ENCODE peak calls at places on chromosome 15, in eight cellular contexts. R, C, W, V, N, S, L and Q are unnamed samples.

GRCh38 chr15:63321462-63321861 is 44.1 kb downstream of the APH1B start:
- DNase-seq in V (no peak), R (no peak), N (no peak), S (no peak), C (no peak), W (no peak), L (no peak), Q (no peak)

GRCh38 chr15:48112242-48112641 is 8.5 kb upstream of the SLC24A5 start:
- DNase-seq in S (no peak), N (peak; percentile 0), V (no peak), L (no peak), C (peak; percentile 49), R (peak; percentile 5), W (no peak), Q (peak; percentile 40)

GRCh38 chr15:70047386-70048195 is 50.1 kb downstream of the TLE3 start:
- DNase-seq in L (no peak), S (no peak), V (peak; percentile 76), N (no peak), R (peak; percentile 3), W (no peak), C (no peak), Q (no peak)

GRCh38 chr15:38888701-38889154 is 324.1 kb upstream of the RASGRP1 start:
- DNase-seq in L (no peak), V (no peak), C (no peak), R (no peak), S (no peak), N (no peak), W (no peak), Q (peak; percentile 28)

GRCh38 chr15:101542306-101543025 is 53.0 kb upstream of the PCSK6 start:
- DNase-seq in V (peak; percentile 62), S (no peak), R (peak; percentile 20), L (peak; percentile 15), N (no peak), C (no peak), W (peak; percentile 50), Q (no peak)

GRCh38 chr15:26038693-26039092 is 175.6 kb upstream of the ATP10A start:
- DNase-seq in L (no peak), V (no peak), C (no peak), W (no peak), N (no peak), S (no peak), R (no peak), Q (no peak)

GRCh38 chr15:79157631-79158592 is 67.3 kb upstream of the RASGRF1 start:
- DNase-seq in W (no peak), S (no peak), V (no peak), R (no peak), C (no peak), L (no peak), N (no peak), Q (no peak)

GRCh38 chr15:44207643-44208042 is 12.6 kb upstream of the FRMD5 start:
- DNase-seq in W (no peak), V (no peak), C (peak; percentile 91), N (no peak), L (no peak), R (no peak), S (no peak), Q (no peak)

GRCh38 chr15:77067691-77068367 is 3.1 kb downstream of the TSPAN3 start:
- DNase-seq in V (no peak), N (no peak), S (no peak), W (no peak), L (no peak), R (no peak), C (peak; percentile 32), Q (no peak)

GRCh38 chr15:73982251-73982962 is 9.7 kb downstream of the STOML1 start:
- DNase-seq in S (no peak), C (peak; percentile 53), L (peak; percentile 72), N (no peak), R (peak; percentile 95), V (peak; percentile 93), W (peak; percentile 87), Q (peak; percentile 60)

GRCh38 chr15:63933522-63933921 is 99.8 kb upstream of the HERC1 start:
- DNase-seq in S (no peak), L (no peak), N (peak; percentile 8), W (no peak), C (no peak), V (no peak), R (no peak), Q (no peak)

GRCh38 chr15:94421711-94422110 is 190.3 kb downstream of the MCTP2 start:
- DNase-seq in R (no peak), S (no peak), W (no peak), N (no peak), V (no peak), C (no peak), L (no peak), Q (no peak)

GRCh38 chr15:25244731-25245585 is 193.9 kb downstream of the UBE3A start:
- DNase-seq in C (no peak), S (no peak), N (no peak), L (no peak), V (no peak), W (peak; percentile 5), R (peak; percentile 0), Q (peak; percentile 4)

DNA sequence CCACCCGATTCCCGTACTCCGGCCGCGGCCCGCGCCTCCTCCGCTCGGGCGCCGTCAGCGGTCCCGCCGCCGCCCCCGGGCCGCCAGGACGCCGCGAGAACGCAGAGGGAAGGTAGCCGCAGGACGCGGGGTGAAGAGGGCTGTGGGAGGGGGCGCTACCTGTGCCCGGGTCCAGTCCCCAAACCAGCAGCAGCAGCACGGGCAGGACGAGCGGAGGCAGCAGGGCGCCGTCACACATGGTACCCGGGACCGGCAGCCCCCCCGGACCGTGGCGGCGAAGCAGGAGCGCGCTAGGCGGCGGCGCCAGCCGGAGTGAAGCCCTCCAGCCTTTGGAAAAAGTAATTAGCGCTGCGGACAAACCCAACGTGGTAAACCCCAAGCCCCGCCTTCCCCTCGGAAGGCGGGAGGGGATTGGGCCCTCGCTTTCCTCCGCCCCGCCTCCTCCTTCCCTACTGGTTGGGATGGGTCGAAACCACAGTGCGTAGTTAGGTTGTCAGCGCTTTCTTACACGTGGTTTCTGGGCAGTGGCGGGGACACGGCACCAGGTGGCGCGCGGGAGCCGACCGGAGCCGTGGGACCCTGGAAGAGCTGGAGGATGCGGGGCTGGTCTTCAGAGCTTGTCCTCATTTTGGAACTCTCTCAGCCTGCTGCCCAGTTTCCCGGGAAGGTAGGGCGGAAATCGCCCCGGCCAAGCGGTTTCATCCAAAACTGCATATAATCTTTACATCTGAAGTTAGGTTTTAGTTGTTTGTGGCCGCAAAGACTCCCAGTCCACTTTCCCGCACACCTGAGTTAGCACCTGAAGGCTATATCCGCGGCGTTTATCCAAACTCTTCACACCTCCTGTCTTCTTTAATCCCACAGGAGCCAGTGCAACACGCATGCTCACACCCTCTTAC is at the start of gene ADAMTS17:
- DNase-seq in V (peak; percentile 98), L (peak; percentile 97), N (peak; percentile 94), W (peak; percentile 94), R (peak; percentile 97), C (peak; percentile 92), S (peak; percentile 66), Q (peak; percentile 97)
- H3K27ac ChIP-seq in V (peak within 1 kb of the TSS; percentile 87), L (no peak within 1 kb of the TSS), N (peak within 1 kb of the TSS; percentile 30), W (peak within 1 kb of the TSS; percentile 29), R (no peak within 1 kb of the TSS), C (no peak within 1 kb of the TSS), S (peak within 1 kb of the TSS; percentile 84), Q (peak within 1 kb of the TSS; percentile 68)

DNA sequence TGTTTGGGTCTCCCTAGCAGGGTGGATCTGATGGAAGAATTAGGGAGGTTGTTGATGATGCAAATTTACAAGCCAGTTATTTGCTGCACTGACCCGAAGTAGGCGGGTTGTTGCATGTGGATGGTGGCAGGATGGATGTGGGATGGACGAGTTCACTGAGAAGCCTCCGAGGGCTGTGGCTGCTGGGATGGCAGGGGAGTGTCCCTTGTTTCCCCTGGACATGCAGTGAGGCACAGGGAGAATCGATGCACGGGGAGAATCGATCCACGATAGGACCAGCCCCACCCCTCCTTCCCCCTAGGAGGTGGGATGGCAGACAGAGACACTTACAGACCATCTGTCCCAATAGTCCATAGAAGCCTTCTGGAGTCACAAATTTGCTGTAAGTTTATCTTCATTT is 31.0 kb upstream of the KLF13 start:
- DNase-seq in V (peak; percentile 52), L (no peak), C (no peak), S (no peak), N (no peak), W (peak; percentile 7), R (no peak), Q (no peak)
- TF ChIP-seq POLR2A in V (no peak), L (no peak), C (no peak), S (no peak), N (no peak), W (no peak), R (no peak), Q (no peak)

GRCh38 chr15:40776537-40777141 is 6.9 kb downstream of the C15orf62 start:
- DNase-seq in R (no peak), N (no peak), W (no peak), V (no peak), S (no peak), L (no peak), C (no peak), Q (peak; percentile 45)

GRCh38 chr15:40773902-40774301 is 4.1 kb downstream of the C15orf62 start:
- DNase-seq in W (no peak), L (no peak), C (no peak), N (no peak), R (no peak), S (no peak), V (no peak), Q (no peak)

GRCh38 chr15:40775007-40775406 is 5.2 kb downstream of the C15orf62 start:
- DNase-seq in W (no peak), S (no peak), R (no peak), C (no peak), L (no peak), N (no peak), V (no peak), Q (no peak)

GRCh38 chr15:40773496-40773895 is 3.7 kb downstream of the C15orf62 start:
- DNase-seq in R (no peak), W (no peak), S (no peak), V (no peak), N (no peak), C (no peak), L (no peak), Q (no peak)

DNA sequence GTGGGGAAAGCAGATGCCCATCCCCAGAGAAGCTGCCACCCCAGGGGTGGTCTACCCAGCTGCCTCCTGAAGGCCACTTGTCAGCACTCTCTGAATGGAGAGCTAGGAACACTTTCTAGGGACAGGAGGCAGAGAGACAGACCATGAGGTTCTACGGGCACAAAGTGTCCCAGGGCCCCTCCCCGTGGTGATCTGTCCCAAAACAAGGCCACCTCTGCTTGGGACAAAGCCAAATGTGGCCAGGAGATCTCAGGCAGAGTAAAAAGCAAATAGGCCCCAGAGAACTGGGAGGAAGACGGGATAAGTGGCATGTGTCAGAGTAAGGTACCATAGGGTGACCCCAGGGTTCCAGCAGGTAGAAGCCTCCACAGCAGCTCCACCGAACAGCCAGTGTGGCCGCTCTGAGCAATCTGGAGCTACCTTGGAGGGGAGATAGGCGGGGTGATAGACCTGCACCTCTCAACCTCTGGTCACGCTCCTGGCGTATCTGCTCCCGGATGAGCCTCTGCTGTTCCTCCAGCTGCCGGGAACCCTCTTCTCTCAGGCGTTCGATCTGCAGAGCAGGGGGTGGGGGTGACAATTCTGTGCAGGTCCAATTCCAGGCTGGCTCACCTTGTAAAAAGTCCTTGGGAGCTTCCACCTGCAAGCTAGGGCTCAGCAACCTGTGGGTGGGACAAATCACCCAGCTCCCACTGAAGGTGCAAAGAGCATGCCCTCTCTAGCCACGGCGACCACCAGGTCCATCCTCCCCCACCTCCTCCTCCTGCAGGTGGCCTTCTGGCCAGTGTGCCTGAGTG is 6.2 kb downstream of the C15orf62 start:
- DNase-seq in N (no peak), C (no peak), V (no peak), R (no peak), W (no peak), S (no peak), L (no peak), Q (no peak)
- H3K36me3 ChIP-seq in N (peaks cover 22% of the 10 kb centered on the region), C (no peaks in the 10 kb centered on the region), V (peaks cover 56% of the 10 kb centered on the region), R (peaks cover 53% of the 10 kb centered on the region), W (peaks cover 2% of the 10 kb centered on the region), S (peaks cover 26% of the 10 kb centered on the region), L (peaks cover 29% of the 10 kb centered on the region), Q (peaks cover 29% of the 10 kb centered on the region)

GRCh38 chr15:82832601-82833209 is 23.3 kb downstream of the WHAMM start:
- DNase-seq in C (peak; percentile 45), V (no peak), L (peak; percentile 2), N (peak; percentile 64), W (no peak), R (no peak), S (no peak), Q (no peak)
- H3K27ac ChIP-seq in C (peak overlapping the region; percentile 24), V (no peak overlapping the region), L (no peak overlapping the region), N (peak overlapping the region; percentile 63), W (no peak overlapping the region), R (no peak overlapping the region), S (peak overlapping the region; percentile 30), Q (peak overlapping the region; percentile 33)